ENCODE peak calls at places on chromosomes 12 and 14, in ten cellular contexts. D is GM23248; I is DMS 273 treated with DMSO at 0.1 percent for 48 hours; E is mucosa of gallbladder; C is endothelial cell of umbilical vein; Z is NCI-H2081 treated with DMSO at 0.1 percent for 48 hours; L is progenitor cell of endocrine pancreas; B is Right ventricle myocardium superior; J is activated T-cell treated with anti-CD3 and anti-CD28 coated beads, Interleukin-2, amount 50 U/mL, for 4 hours; H is activated CD8-positive, alpha-beta memory T cell treated with anti-CD3 and anti-CD28 coated beads, Interleukin-2, amount 50 U/mL, for 48 hours. Q is an unnamed sample.

GRCh38 chr12:96143827-96144226 is 50.3 kb upstream of the ELK3 start:
- DNase-seq in D (no peak), I (no peak), E (no peak), C (peak), Z (no peak), L (no peak), B (no peak), J (no peak), H (no peak), Q (no peak)

GRCh38 chr12:3930216-3930615 is 57.0 kb upstream of the PARP11 start:
- DNase-seq in D (no peak), I (no peak), E (no peak), C (no peak), Z (no peak), L (no peak), B (no peak), J (no peak), H (no peak), Q (no peak)

GRCh38 chr14:86787782-86788181 is 1205.2 kb downstream of the GALC start:
- DNase-seq in D (no peak), I (no peak), E (no peak), C (no peak), Z (no peak), L (no peak), B (no peak), J (no peak), H (no peak), Q (no peak)

GRCh38 chr12:106073179-106073578 is 65.6 kb downstream of the NUAK1 start:
- DNase-seq in D (no peak), I (no peak), E (no peak), C (no peak), Z (no peak), L (no peak), B (no peak), J (no peak), H (no peak), Q (no peak)

GRCh38 chr12:45503887-45504286 is 225.6 kb upstream of the ARID2 start:
- DNase-seq in D (peak), I (no peak), E (no peak), C (no peak), Z (no peak), L (no peak), B (no peak), J (no peak), H (no peak), Q (no peak)

GRCh38 chr12:105522166-105522825 is 191.8 kb downstream of the C12orf75 start:
- DNase-seq in D (peak), I (no peak), E (no peak), C (no peak), Z (no peak), L (no peak), B (no peak), J (no peak), H (no peak), Q (no peak)

GRCh38 chr14:53306267-53306721 is 153.2 kb upstream of the DDHD1 start:
- DNase-seq in D (peak), I (peak), E (peak), C (peak), Z (no peak), L (peak), B (peak), J (peak), H (peak), Q (no peak)

GRCh38 chr12:109291531-109292341 is 17.3 kb downstream of the FOXN4 start:
- DNase-seq in D (peak), I (peak), E (peak), C (no peak), Z (peak), L (peak), B (peak), J (no peak), H (no peak), Q (no peak)

GRCh38 chr12:70730675-70731180 is 93.5 kb upstream of the PTPRB start:
- DNase-seq in D (no peak), I (no peak), E (no peak), C (no peak), Z (no peak), L (no peak), B (no peak), J (no peak), H (no peak), Q (no peak)

GRCh38 chr12:91111366-91112321 is at the start of gene LUM:
- DNase-seq in D (peak), I (no peak), E (peak), C (peak), Z (no peak), L (no peak), B (peak), J (no peak), H (no peak), Q (no peak)

GRCh38 chr12:117524806-117525205 is 163.4 kb upstream of the NOS1 start:
- DNase-seq in D (no peak), I (no peak), E (no peak), C (no peak), Z (no peak), L (no peak), B (no peak), J (no peak), H (no peak), Q (no peak)

GRCh38 chr14:56422703-56423213 is 156.8 kb upstream of the TMEM260 start:
- DNase-seq in D (peak), I (peak), E (peak), C (peak), Z (peak), L (no peak), B (peak), J (no peak), H (no peak), Q (no peak)

GRCh38 chr12:39831587-39832315 is 212.1 kb upstream of the ABCD2 start:
- DNase-seq in D (peak), I (no peak), E (no peak), C (peak), Z (no peak), L (no peak), B (no peak), J (no peak), H (no peak), Q (no peak)

GRCh38 chr12:110367209-110367864 is 36.2 kb downstream of the ANAPC7 start:
- DNase-seq in D (no peak), I (peak), E (no peak), C (no peak), Z (no peak), L (no peak), B (no peak), J (no peak), H (no peak), Q (no peak)

GRCh38 chr12:116520801-116521471 is 38.2 kb upstream of the MAP1LC3B2 start:
- DNase-seq in D (peak), I (no peak), E (no peak), C (peak), Z (no peak), L (no peak), B (no peak), J (no peak), H (no peak), Q (no peak)

GRCh38 chr12:52022841-52023181 is 16.1 kb downstream of the TAMALIN start:
- DNase-seq in D (no peak), I (no peak), E (no peak), C (no peak), Z (no peak), L (no peak), B (no peak), J (no peak), H (no peak), Q (no peak)

GRCh38 chr14:85416771-85417170 is 113.2 kb upstream of the FLRT2 start:
- DNase-seq in D (peak), I (no peak), E (no peak), C (peak), Z (no peak), L (no peak), B (no peak), J (no peak), H (no peak), Q (no peak)

GRCh38 chr12:58629376-58629775 is 290.9 kb downstream of the LRIG3 start:
- DNase-seq in D (no peak), I (no peak), E (no peak), C (no peak), Z (no peak), L (no peak), B (no peak), J (no peak), H (no peak), Q (no peak)

GRCh38 chr14:50998612-50999011 is 54.3 kb upstream of the PYGL start:
- DNase-seq in D (no peak), I (no peak), E (no peak), C (no peak), Z (no peak), L (no peak), B (no peak), J (no peak), H (no peak), Q (no peak)

GRCh38 chr14:89773644-89774316 is 180.8 kb downstream of the EFCAB11 start:
- DNase-seq in D (no peak), I (no peak), E (peak), C (peak), Z (no peak), L (peak), B (peak), J (peak), H (peak), Q (no peak)

GRCh38 chr12:24697295-24697694 is 251.6 kb downstream of the BCAT1 start:
- DNase-seq in D (no peak), I (no peak), E (no peak), C (no peak), Z (no peak), L (no peak), B (no peak), J (no peak), H (no peak), Q (no peak)

GRCh38 chr14:69666698-69667211 is 55.4 kb downstream of the SUSD6 start:
- DNase-seq in D (peak), I (no peak), E (no peak), C (peak), Z (no peak), L (no peak), B (no peak), J (no peak), H (no peak), Q (no peak)

Q was measured in type B pancreatic cell.